ENCODE peak calls at places on chromosomes 13 and 19, in nine cellular contexts. O is HCT116, T is adrenal gland, E is ovary, P is H54, A is NB4, R is breast epithelium, W is uterus, M is prostate gland. N is an unnamed sample.

GRCh38 chr19:40370997-40371801 is 18.8 kb downstream of the HIPK4 start:
- DNase-seq in O (no peak), T (no peak), E (no peak), P (no peak), A (no peak), R (no peak), W (no peak), M (no peak), N (no peak)

GRCh38 chr19:4380254-4380727 is 20.1 kb downstream of the SH3GL1 start:
- DNase-seq in O (no peak), T (peak), E (peak), P (no peak), A (no peak), R (no peak), W (peak), M (no peak), N (no peak)

GRCh38 chr13:25977671-25978070 is 74.1 kb downstream of the SHISA2 start:
- DNase-seq in O (no peak), T (no peak), E (no peak), P (no peak), A (no peak), R (no peak), W (no peak), M (no peak), N (no peak)

GRCh38 chr19:49860716-49861100 is 6.7 kb downstream of the PNKP start:
- DNase-seq in O (no peak), T (peak), E (no peak), P (no peak), A (no peak), R (no peak), W (peak), M (no peak), N (no peak)

GRCh38 chr19:21910318-21910717 is 74.3 kb upstream of the ZNF43 start:
- DNase-seq in O (no peak), T (no peak), E (no peak), P (no peak), A (no peak), R (no peak), W (no peak), M (no peak), N (no peak)

GRCh38 chr19:58350001-58350801 is 3.1 kb downstream of the A1BG start:
- DNase-seq in O (no peak), T (no peak), E (no peak), P (no peak), A (no peak), R (no peak), W (no peak), M (no peak), N (no peak)

GRCh38 chr13:64791373-64791772 is 2438.8 kb downstream of the PCDH9 start:
- DNase-seq in O (no peak), T (no peak), E (no peak), P (no peak), A (no peak), R (no peak), W (no peak), M (no peak), N (no peak)

GRCh38 chr19:4456566-4456842 is 1.1 kb downstream of the UBXN6 start:
- DNase-seq in O (no peak), T (peak), E (peak), P (peak), A (no peak), R (no peak), W (no peak), M (no peak), N (no peak)

GRCh38 chr19:50759886-50760285 is 10.4 kb upstream of the GPR32 start:
- DNase-seq in O (peak), T (no peak), E (no peak), P (no peak), A (peak), R (no peak), W (no peak), M (no peak), N (no peak)

GRCh38 chr19:6026390-6026897 is 48.5 kb upstream of the RANBP3 start:
- DNase-seq in O (no peak), T (no peak), E (no peak), P (no peak), A (no peak), R (no peak), W (no peak), M (no peak), N (no peak)

GRCh38 chr13:49436890-49437289 is 7.0 kb downstream of the CAB39L start:
- DNase-seq in O (no peak), T (peak), E (peak), P (no peak), A (no peak), R (no peak), W (peak), M (peak), N (no peak)

GRCh38 chr19:1244693-1245451 is 3.3 kb downstream of the ATP5F1D start:
- DNase-seq in O (no peak), T (peak), E (peak), P (peak), A (no peak), R (no peak), W (peak), M (peak), N (no peak)
- TF ChIP-seq POLR2A in O (no peak), T (no peak), E (no peak), P (no peak), A (no peak), R (no peak), W (no peak), M (peak), N (no peak)

GRCh38 chr13:29118471-29118870 is 298.3 kb downstream of the MTUS2 start:
- DNase-seq in O (no peak), T (no peak), E (no peak), P (no peak), A (no peak), R (no peak), W (no peak), M (no peak), N (no peak)
- TF ChIP-seq POLR2A in O (no peak), T (no peak), E (no peak), P (no peak), A (no peak), R (no peak), W (no peak), M (no peak), N (no peak)

DNA sequence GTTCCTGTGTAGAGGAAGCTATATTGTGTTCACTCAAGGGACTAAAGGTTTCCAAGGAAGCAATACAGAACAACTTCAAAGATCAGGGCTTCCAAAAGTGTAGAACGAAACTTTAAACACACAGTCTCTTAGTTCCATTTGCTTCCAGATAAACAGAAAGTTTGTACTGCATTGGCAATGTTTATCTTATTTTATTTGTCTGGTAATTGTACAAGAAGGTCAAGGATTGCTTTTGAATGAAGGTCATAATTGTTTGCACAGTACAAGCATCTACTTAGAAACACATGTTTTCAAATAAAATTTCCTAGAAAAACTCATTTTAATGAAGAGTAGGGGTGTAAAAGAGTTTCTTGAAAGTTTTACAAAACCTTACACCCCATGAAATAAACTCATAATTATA is 712.7 kb upstream of the SGCG start:
- DNase-seq in O (no peak), T (no peak), E (no peak), P (no peak), A (no peak), R (no peak), W (no peak), M (no peak), N (no peak)
- TF ChIP-seq POLR2A in O (no peak), T (no peak), E (no peak), P (no peak), A (no peak), R (no peak), W (no peak), M (no peak), N (no peak)

GRCh38 chr19:43474487-43474886 is 9.1 kb upstream of the LYPD3 start:
- DNase-seq in O (no peak), T (no peak), E (no peak), P (no peak), A (no peak), R (no peak), W (no peak), M (no peak), N (no peak)

GRCh38 chr19:43476606-43477005 is 11.2 kb upstream of the LYPD3 start:
- DNase-seq in O (no peak), T (no peak), E (no peak), P (peak), A (no peak), R (no peak), W (no peak), M (no peak), N (no peak)

GRCh38 chr19:43471091-43471490 is 5.7 kb upstream of the LYPD3 start:
- DNase-seq in O (no peak), T (no peak), E (no peak), P (no peak), A (no peak), R (no peak), W (no peak), M (no peak), N (no peak)

GRCh38 chr19:43478323-43478722 is 12.9 kb upstream of the LYPD3 start:
- DNase-seq in O (no peak), T (no peak), E (no peak), P (no peak), A (no peak), R (no peak), W (no peak), M (no peak), N (no peak)

DNA sequence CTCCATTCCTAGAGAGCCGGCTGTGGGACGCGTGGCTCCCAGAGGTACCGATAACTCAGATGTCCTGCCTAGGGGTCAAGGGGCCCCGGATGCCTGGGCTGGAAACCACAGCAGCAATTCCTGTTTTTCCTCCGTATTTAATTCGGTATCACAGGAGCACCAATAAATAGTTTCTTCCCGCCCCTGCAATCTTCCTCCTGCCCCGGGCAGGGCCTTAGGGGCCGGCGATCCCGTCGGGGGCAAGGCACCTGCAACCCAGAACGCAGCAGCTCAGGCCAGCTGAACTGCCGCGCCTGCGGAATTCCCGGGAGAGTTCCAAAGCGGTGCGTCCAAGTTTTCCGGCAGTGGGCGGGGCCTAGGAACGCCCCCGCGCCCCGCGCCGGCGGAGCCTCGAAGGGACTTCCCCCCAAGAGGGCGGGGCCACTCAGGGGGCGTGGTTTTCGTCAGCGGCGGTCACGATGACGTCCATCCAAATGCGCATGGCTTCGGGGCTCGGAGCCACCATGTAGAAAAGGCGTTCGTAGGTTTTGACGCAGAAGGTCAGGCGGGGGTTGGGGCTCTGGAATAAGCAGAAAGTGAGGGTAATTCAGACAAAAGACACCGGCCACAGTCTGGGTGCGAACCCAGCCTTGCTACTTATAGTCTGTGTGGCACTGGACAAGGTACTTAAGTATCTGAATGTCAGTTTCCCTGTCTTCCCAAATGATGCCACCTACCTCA is 9.7 kb upstream of the LYPD3 start:
- DNase-seq in O (peak), T (peak), E (peak), P (peak), A (peak), R (peak), W (peak), M (peak), N (peak)
- TF ChIP-seq POLR2A in O (peak), T (peak), E (peak), P (peak), A (no peak), R (no peak), W (peak), M (peak), N (no peak)

DNA sequence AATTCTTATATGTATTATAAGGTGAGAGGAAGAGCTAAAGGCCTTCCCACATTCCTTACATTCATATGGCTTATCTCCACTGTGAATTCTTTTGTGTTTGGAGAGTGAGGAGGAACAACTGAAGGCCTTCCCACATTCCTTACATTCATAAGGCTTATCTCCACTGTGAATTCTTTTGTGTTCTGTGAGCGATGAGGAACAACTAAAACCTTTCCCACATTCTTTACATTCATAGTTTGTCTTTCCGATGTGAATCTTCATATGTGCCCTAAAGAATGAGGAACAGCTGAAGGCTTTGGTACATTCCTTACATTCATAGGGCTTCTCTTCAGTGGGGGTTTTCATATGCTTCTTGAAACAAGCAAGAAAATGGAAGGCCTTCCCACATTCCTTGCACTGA is 13.3 kb downstream of the ZNF699 start:
- DNase-seq in O (no peak), T (no peak), E (no peak), P (no peak), A (no peak), R (no peak), W (no peak), M (no peak), N (no peak)
- TF ChIP-seq POLR2A in O (no peak), T (no peak), E (no peak), P (no peak), A (no peak), R (no peak), W (no peak), M (no peak), N (no peak)

DNA sequence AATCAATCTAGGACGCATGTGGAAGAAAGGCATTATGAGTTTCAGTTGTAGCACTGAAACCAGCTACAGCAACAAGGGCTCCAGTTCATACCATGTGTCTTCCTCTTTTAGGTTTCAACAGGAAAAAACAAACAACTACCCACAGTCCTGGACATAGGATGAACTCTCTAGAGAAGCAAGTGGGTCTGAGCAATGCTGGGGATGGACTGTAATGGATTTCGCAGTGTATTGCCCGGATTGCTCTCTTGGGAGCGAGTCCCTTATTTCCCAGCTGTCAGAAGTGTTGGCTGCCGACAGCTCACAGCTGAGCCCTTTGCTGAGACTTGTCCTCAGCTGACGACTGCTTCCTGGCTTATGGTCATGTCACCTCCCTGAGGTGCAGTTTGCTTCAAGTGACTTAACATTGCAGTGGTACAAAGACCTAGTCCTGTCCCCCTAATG is 12.1 kb upstream of the MYCBP2 start:
- DNase-seq in O (no peak), T (no peak), E (no peak), P (no peak), A (peak), R (no peak), W (no peak), M (no peak), N (no peak)
- TF ChIP-seq POLR2A in O (no peak), T (no peak), E (no peak), P (no peak), A (no peak), R (no peak), W (no peak), M (no peak), N (no peak)

GRCh38 chr19:3358919-3359849 is 7.2 kb upstream of the NFIC start:
- DNase-seq in O (no peak), T (peak), E (peak), P (peak), A (peak), R (no peak), W (peak), M (peak), N (no peak)
- TF ChIP-seq POLR2A in O (no peak), T (peak), E (peak), P (peak), A (no peak), R (no peak), W (peak), M (peak), N (peak)

GRCh38 chr19:45955905-45956608 is 17.6 kb downstream of the NOVA2 start:
- DNase-seq in O (peak), T (peak), E (peak), P (peak), A (peak), R (no peak), W (peak), M (no peak), N (no peak)
- TF ChIP-seq POLR2A in O (no peak), T (no peak), E (no peak), P (no peak), A (no peak), R (no peak), W (no peak), M (no peak), N (no peak)